ENCODE peak calls at places on chromosomes 1 and 21, in six cellular contexts. F is GDM1, W is DMS 273 treated with DMSO at 0.1 percent for 48 hours, L is astrocyte of the spinal cord, C is left ventricle myocardium inferior, Y is dorsolateral prefrontal cortex. H is an unnamed sample.

GRCh38 chr1:109277434-109278204 is 5.3 kb downstream of the PSRC1 start:
- DNase-seq in C (peak), F (peak), L (peak), W (peak), Y (peak), H (peak)

GRCh38 chr1:27638805-27639204 is 3.8 kb upstream of the FGR start:
- DNase-seq in W (no peak), C (no peak), F (no peak), Y (no peak), L (no peak), H (no peak)

GRCh38 chr1:206470692-206471414 is 577 bp downstream of the IKBKE start:
- DNase-seq in Y (no peak), F (peak), W (no peak), C (no peak), L (peak), H (peak)

GRCh38 chr1:23376890-23377811 is 7.5 kb upstream of the ZNF436 start:
- DNase-seq in F (no peak), L (peak), C (peak), Y (no peak), W (no peak), H (peak)

GRCh38 chr1:51567653-51568052 is 48.6 kb upstream of the EPS15 start:
- DNase-seq in F (no peak), Y (no peak), W (no peak), C (no peak), L (peak), H (peak)

GRCh38 chr1:171645553-171646336 is 6.7 kb downstream of the MYOC start:
- DNase-seq in Y (no peak), W (peak), F (no peak), L (peak), C (peak), H (peak)

GRCh38 chr1:3529099-3529729 is 74.7 kb downstream of the ARHGEF16 start:
- DNase-seq in L (no peak), Y (no peak), W (no peak), F (no peak), C (peak), H (peak)

GRCh38 chr1:19353596-19353995 is 41.5 kb downstream of the SLC66A1 start:
- DNase-seq in F (no peak), L (no peak), Y (no peak), C (no peak), W (no peak), H (no peak)

GRCh38 chr1:182615468-182616129 is 11.4 kb upstream of the RGS16 start:
- DNase-seq in Y (no peak), W (peak), L (peak), C (peak), F (no peak), H (peak)

GRCh38 chr1:102434421-102434820 is 437.7 kb upstream of the OLFM3 start:
- DNase-seq in F (no peak), L (no peak), Y (no peak), W (no peak), C (no peak), H (peak)

GRCh38 chr1:233113009-233113712 is 162.8 kb downstream of the NTPCR start:
- DNase-seq in F (peak), W (peak), Y (no peak), C (peak), L (peak), H (peak)

GRCh38 chr1:152658649-152659048 is 4.5 kb upstream of the LCE2D start:
- DNase-seq in C (no peak), W (no peak), Y (no peak), L (no peak), F (no peak), H (no peak)

GRCh38 chr1:1136547-1137230 is 20.8 kb upstream of the C1orf159 start:
- DNase-seq in L (no peak), Y (no peak), C (no peak), W (no peak), F (no peak), H (no peak)

GRCh38 chr21:26447932-26448331 is 125.2 kb downstream of the CYYR1 start:
- DNase-seq in W (no peak), F (no peak), Y (no peak), C (no peak), L (no peak), H (no peak)

GRCh38 chr1:103461171-103462105 is 64.1 kb upstream of the RNPC3 start:
- DNase-seq in F (no peak), W (no peak), L (peak), C (no peak), Y (no peak), H (peak)

GRCh38 chr21:42593815-42594157 is 59.6 kb upstream of the PDE9A start:
- DNase-seq in C (no peak), F (no peak), Y (no peak), W (no peak), L (no peak), H (no peak)

GRCh38 chr1:156691665-156692408 is 13.5 kb downstream of the CRABP2 start:
- DNase-seq in L (peak), C (no peak), Y (no peak), W (no peak), F (no peak), H (peak)

GRCh38 chr21:34688715-34689114 is 19.9 kb downstream of the CLIC6 start:
- DNase-seq in W (no peak), Y (no peak), C (no peak), L (no peak), F (no peak), H (no peak)

GRCh38 chr1:37853157-37853556 is 6.2 kb downstream of the MTF1 start:
- DNase-seq in W (no peak), C (no peak), Y (no peak), L (no peak), F (no peak), H (no peak)